ENCODE peak calls at places on chromosomes 3 and 15, in six cellular contexts. C is DND-41, N is fibroblast of lung, W is heart right ventricle, R is upper lobe of right lung, X is left ventricle myocardium inferior. E is an unnamed sample. For H3K4me1, the result is how much of the 10 kb centered on the place peaks cover.

GRCh38 chr3:29268651-29269050 is 12.2 kb upstream of the RBMS3 start:
- DNase-seq in C (no peak), N (no peak), W (no peak), R (no peak), X (no peak), E (no peak)

GRCh38 chr3:133211449-133211848 is 173.3 kb downstream of the TMEM108 start:
- DNase-seq in C (no peak), N (peak), W (peak), R (no peak), X (no peak), E (no peak)

GRCh38 chr15:79248183-79248582 is 34.3 kb upstream of the ANKRD34C start:
- DNase-seq in C (no peak), N (no peak), W (no peak), R (no peak), X (no peak), E (no peak)

GRCh38 chr3:141312359-141313090 is 55.8 kb upstream of the ZBTB38 start:
- DNase-seq in C (peak), N (no peak), W (no peak), R (no peak), X (no peak), E (no peak)

GRCh38 chr3:59424268-59425010 is 374.6 kb upstream of the CFAP20DC start:
- DNase-seq in C (no peak), N (peak), W (no peak), R (no peak), X (no peak), E (no peak)

GRCh38 chr3:58588030-58588614 is 10.9 kb upstream of the FAM107A start:
- DNase-seq in C (peak), N (peak), W (no peak), R (no peak), X (no peak), E (no peak)

GRCh38 chr3:53944019-53944418 is 52.4 kb upstream of the SELENOK start:
- DNase-seq in C (no peak), N (peak), W (no peak), R (no peak), X (no peak), E (no peak)

GRCh38 chr3:160588023-160588422 is 22.7 kb upstream of the KPNA4 start:
- DNase-seq in C (no peak), N (no peak), W (no peak), R (no peak), X (no peak), E (no peak)

GRCh38 chr15:68304611-68305337 is 27.2 kb downstream of the FEM1B start:
- DNase-seq in C (no peak), N (no peak), W (no peak), R (no peak), X (no peak), E (peak)

GRCh38 chr3:132803889-132804288 is 81.7 kb upstream of the NPHP3 start:
- DNase-seq in C (no peak), N (peak), W (no peak), R (no peak), X (no peak), E (no peak)

GRCh38 chr3:66476852-66477381 is 23.9 kb downstream of the LRIG1 start:
- DNase-seq in C (no peak), N (no peak), W (no peak), R (no peak), X (no peak), E (peak)
- H3K4me1 ChIP-seq in C (under half), N (under half), W (half or more), R (half or more), X (half or more), E (under half)

GRCh38 chr3:138327831-138328230 is 1.8 kb downstream of the NME9 start:
- DNase-seq in C (no peak), N (no peak), W (no peak), R (no peak), X (no peak), E (no peak)

GRCh38 chr3:138331143-138331894 is 1.7 kb upstream of the NME9 start:
- DNase-seq in C (no peak), N (no peak), W (no peak), R (no peak), X (no peak), E (no peak)

GRCh38 chr3:138328341-138328740 is 1.3 kb downstream of the NME9 start:
- DNase-seq in C (no peak), N (peak), W (no peak), R (no peak), X (no peak), E (no peak)

GRCh38 chr3:138329984-138330293 is 288 bp upstream of the NME9 start:
- DNase-seq in C (no peak), N (no peak), W (no peak), R (no peak), X (no peak), E (no peak)

DNA sequence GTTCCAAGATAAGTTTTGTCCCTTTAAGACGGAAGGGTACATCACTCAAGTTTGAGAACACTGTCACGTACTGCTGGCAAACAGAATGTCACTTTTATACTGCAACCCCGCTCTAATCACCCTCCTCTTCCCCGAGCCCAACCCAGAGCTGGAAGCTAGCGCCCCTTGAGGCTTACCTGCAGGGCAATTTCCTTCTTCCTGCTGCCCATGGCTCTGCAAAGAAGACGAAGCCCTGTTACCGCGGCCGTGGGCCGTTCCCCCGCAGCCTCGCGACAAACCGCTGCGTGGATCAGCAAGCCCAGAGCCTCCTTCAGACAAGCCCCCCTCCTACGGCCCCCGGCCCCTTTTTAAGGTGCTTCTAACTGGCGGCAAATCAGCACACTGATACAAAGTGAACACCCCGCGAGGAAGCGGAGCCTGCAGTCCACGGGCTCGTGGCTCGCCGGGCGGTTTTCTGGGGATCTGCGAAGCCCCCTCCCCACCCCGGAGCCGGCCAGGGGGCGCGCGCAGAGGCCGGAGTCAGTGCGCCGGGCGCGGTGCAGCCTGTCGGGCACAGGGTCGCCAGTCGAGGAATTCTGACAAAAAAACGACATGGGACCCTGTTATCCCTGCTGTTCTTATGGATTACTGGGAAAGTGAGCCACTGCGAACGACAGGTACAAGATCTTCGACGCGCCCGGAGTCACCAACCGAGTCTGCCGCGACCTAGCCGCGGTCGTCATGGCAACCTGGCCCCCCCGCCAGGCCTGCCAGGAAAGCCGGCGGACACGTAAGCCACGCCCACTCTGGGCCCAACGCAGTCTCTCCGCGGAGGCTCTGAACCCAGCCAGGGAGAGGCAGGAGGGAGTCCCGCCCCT is at the start of gene NME9:
- DNase-seq in C (peak), N (peak), W (peak), R (peak), X (peak), E (peak)
- TF ChIP-seq CTCF in C (peak), N (peak), W (peak), R (peak), X (peak), E (peak)

DNA sequence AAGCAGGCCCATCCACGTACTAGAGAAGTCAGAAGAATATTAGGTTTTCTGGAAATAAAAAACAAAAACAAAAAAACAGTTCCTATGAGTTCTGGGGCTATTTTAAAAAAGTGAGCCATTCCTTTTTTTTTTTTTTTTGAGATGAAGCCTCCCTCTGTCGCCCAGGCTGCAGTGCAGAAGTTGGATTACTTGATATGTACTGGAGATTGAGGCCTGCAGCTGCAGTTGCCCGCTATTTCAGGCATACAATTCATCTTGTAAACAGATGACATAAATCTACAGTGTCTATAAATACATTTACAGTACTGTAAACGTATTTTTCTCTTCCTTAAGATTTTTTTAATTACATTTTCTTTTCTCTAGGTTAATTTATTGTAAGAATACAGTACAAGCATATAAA is 11.3 kb upstream of the ACTL6A start:
- DNase-seq in C (no peak), N (no peak), W (no peak), R (no peak), X (no peak), E (no peak)
- H3K27ac ChIP-seq in C (no peak), N (no peak), W (no peak), R (no peak), X (peak), E (no peak)

GRCh38 chr3:50323614-50324199 is 1.2 kb upstream of the HYAL2 start:
- DNase-seq in C (no peak), N (no peak), W (peak), R (peak), X (peak), E (no peak)
- H3K4me1 ChIP-seq in C (half or more), N (under half), W (half or more), R (half or more), X (half or more), E (under half)